ENCODE peak calls at places on chromosomes 3 and 15, in six cellular contexts. I is GM12878; J is heart left ventricle; Q is heart right ventricle; H is CD8-positive, alpha-beta T cell; A is foreskin keratinocyte. R is an unnamed sample. For H3K4me1, the result is how much of the 10 kb centered on the place peaks cover.

GRCh38 chr3:176579741-176580185 is 617.5 kb downstream of the TBL1XR1 start:
- ATAC-seq in I (peak), J (no peak), Q (no peak), H (no peak), A (peak), R (no peak)

GRCh38 chr15:42156266-42156922 is at the start of gene PLA2G4F:
- ATAC-seq in I (no peak), J (peak), Q (peak), H (no peak), A (peak), R (no peak)

GRCh38 chr3:156812521-156813335 is 13.4 kb upstream of the LEKR1 start:
- ATAC-seq in I (peak), J (peak), Q (peak), H (no peak), A (peak), R (no peak)

GRCh38 chr3:176693416-176693815 is 503.9 kb downstream of the TBL1XR1 start:
- ATAC-seq in I (no peak), J (peak), Q (peak), H (no peak), A (no peak), R (no peak)

GRCh38 chr15:47363653-47364052 is 353.7 kb upstream of the SEMA6D start:
- ATAC-seq in I (no peak), J (no peak), Q (no peak), H (no peak), A (no peak), R (no peak)

GRCh38 chr15:79439236-79439635 is 7.1 kb downstream of the MINAR1 start:
- ATAC-seq in I (no peak), J (no peak), Q (no peak), H (no peak), A (no peak), R (no peak)

GRCh38 chr15:52191207-52191606 is at the start of gene GNB5:
- ATAC-seq in I (no peak), J (no peak), Q (no peak), H (no peak), A (no peak), R (no peak)

GRCh38 chr3:194584435-194584776 is 48.8 kb downstream of the TMEM44 start:
- ATAC-seq in I (no peak), J (no peak), Q (no peak), H (no peak), A (no peak), R (peak)

GRCh38 chr15:43329222-43329959 is 982 bp downstream of the LCMT2 start:
- ATAC-seq in I (no peak), J (no peak), Q (peak), H (no peak), A (no peak), R (peak)

GRCh38 chr3:126888186-126888760 is 94.6 kb upstream of the PLXNA1 start:
- ATAC-seq in I (no peak), J (no peak), Q (no peak), H (no peak), A (no peak), R (no peak)

GRCh38 chr15:48580736-48581135 is 64.8 kb downstream of the FBN1 start:
- ATAC-seq in I (no peak), J (peak), Q (peak), H (no peak), A (no peak), R (no peak)

GRCh38 chr3:194830401-194830800 is 144.7 kb downstream of the FAM43A start:
- ATAC-seq in I (no peak), J (no peak), Q (no peak), H (no peak), A (no peak), R (no peak)

GRCh38 chr3:52495777-52496602 is 852 bp downstream of the STAB1 start:
- ATAC-seq in I (no peak), J (peak), Q (peak), H (no peak), A (peak), R (peak)

GRCh38 chr3:190306026-190306425 is 16.2 kb downstream of the CLDN1 start:
- ATAC-seq in I (no peak), J (no peak), Q (no peak), H (no peak), A (no peak), R (no peak)

GRCh38 chr15:40306371-40306770 is 1.4 kb downstream of the PLCB2 start:
- ATAC-seq in I (no peak), J (no peak), Q (no peak), H (no peak), A (no peak), R (no peak)

GRCh38 chr3:155382396-155383042 is 89.0 kb upstream of the STRIT1 start:
- ATAC-seq in I (peak), J (peak), Q (peak), H (no peak), A (peak), R (no peak)

GRCh38 chr3:114880078-114880477 is 267.0 kb downstream of the ZBTB20 start:
- ATAC-seq in I (no peak), J (peak), Q (peak), H (no peak), A (no peak), R (no peak)

GRCh38 chr15:61095804-61096506 is 133.1 kb downstream of the RORA start:
- ATAC-seq in I (no peak), J (no peak), Q (no peak), H (no peak), A (no peak), R (no peak)

GRCh38 chr3:59451800-59452741 is 402.2 kb upstream of the CFAP20DC start:
- ATAC-seq in I (peak), J (no peak), Q (no peak), H (no peak), A (peak), R (no peak)

GRCh38 chr3:45126730-45127129 is 19.4 kb downstream of the CDCP1 start:
- ATAC-seq in I (no peak), J (no peak), Q (no peak), H (no peak), A (peak), R (no peak)

GRCh38 chr3:45127130-45127822 is 18.9 kb downstream of the CDCP1 start:
- ATAC-seq in I (no peak), J (no peak), Q (no peak), H (no peak), A (no peak), R (no peak)

GRCh38 chr3:45124956-45125355 is 21.2 kb downstream of the CDCP1 start:
- ATAC-seq in I (no peak), J (no peak), Q (no peak), H (no peak), A (no peak), R (no peak)

GRCh38 chr3:45124379-45124778 is 21.8 kb downstream of the CDCP1 start:
- ATAC-seq in I (no peak), J (peak), Q (peak), H (no peak), A (peak), R (peak)

DNA sequence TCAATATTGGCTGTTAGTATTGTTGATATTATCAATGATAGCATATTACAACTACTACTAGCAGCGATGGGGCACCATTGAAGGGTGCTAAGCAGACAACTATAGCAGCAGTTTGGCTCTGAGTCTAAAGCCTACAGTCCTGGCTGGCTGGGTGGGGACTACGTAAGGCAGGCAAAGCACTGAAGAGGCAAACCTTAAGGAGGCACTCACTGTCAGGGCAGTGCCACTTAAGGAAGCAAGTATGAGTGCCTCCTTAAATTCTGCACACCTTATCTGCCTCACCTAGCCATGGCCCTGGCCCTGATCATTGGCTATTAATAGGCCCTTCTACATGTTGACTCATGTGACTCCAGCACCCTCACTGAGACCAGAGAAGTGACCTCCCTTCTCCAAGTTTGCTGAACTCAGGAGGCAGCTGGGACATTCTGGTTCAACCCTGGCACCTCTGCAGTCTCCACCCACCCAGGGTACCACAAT is 20.6 kb downstream of the CDCP1 start:
- ATAC-seq in I (no peak), J (peak), Q (peak), H (no peak), A (no peak), R (no peak)
- H3K4me1 ChIP-seq in I (under half), J (under half), Q (under half), H (under half), A (half or more), R (under half)

GRCh38 chr3:117820900-117821299 is 1111.3 kb downstream of the TUSC7 start:
- ATAC-seq in I (no peak), J (no peak), Q (no peak), H (no peak), A (no peak), R (no peak)
- H3K4me1 ChIP-seq in I (under half), J (under half), Q (under half), H (under half), A (under half), R (under half)

GRCh38 chr3:23834082-23834870 is 28.5 kb downstream of the UBE2E1 start:
- ATAC-seq in I (no peak), J (peak), Q (no peak), H (no peak), A (no peak), R (no peak)

GRCh38 chr3:23832523-23832922 is 26.8 kb downstream of the UBE2E1 start:
- ATAC-seq in I (no peak), J (no peak), Q (no peak), H (no peak), A (no peak), R (no peak)

GRCh38 chr3:23835807-23836206 is 30.1 kb downstream of the UBE2E1 start:
- ATAC-seq in I (no peak), J (no peak), Q (no peak), H (no peak), A (no peak), R (no peak)

GRCh38 chr3:23836536-23837230 is 30.9 kb downstream of the UBE2E1 start:
- ATAC-seq in I (peak), J (peak), Q (no peak), H (no peak), A (no peak), R (no peak)

DNA sequence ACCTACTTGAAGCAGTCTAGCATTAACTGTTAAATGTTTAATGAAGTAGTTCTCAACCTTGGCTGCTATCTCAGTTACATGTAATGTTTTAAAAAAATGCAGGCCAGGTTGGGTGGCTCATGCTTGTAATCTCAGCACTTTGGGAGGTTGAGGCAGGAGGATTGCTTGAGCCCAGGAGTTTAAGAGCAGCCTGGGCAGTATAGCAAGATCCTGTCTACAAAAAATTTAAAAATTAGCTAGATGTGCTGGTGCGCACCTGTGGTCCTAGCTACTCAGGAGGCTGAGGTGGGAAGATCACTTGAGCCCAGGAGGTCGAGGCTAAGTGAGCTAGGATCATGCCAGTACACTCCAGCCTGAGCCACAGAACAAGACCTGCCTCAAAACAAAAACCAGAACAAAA is 29.3 kb downstream of the UBE2E1 start:
- ATAC-seq in I (no peak), J (no peak), Q (no peak), H (no peak), A (no peak), R (no peak)
- H3K4me1 ChIP-seq in I (half or more), J (under half), Q (under half), H (under half), A (under half), R (half or more)

GRCh38 chr15:29759596-29759995 is 62.7 kb downstream of the TJP1 start:
- ATAC-seq in I (no peak), J (no peak), Q (no peak), H (no peak), A (no peak), R (no peak)
- H3K4me1 ChIP-seq in I (under half), J (under half), Q (under half), H (under half), A (under half), R (under half)

GRCh38 chr3:142112601-142113000 is 36.7 kb downstream of the TFDP2 start:
- ATAC-seq in I (no peak), J (no peak), Q (no peak), H (no peak), A (no peak), R (no peak)
- H3K4me1 ChIP-seq in I (under half), J (under half), Q (under half), H (under half), A (under half), R (under half)

R was measured in gastroesophageal sphincter.